ENCODE peak calls at places on chromosomes 7 and 10, in eight cellular contexts. U is HFF-Myc, M is AG04449, H is upper lobe of left lung, J is cardiac fibroblast, F is tibial nerve, A is GM12865, N is cardiac muscle cell. E is an unnamed sample.

GRCh38 chr7:127525866-127526456 is 59.4 kb downstream of the GCC1 start:
- DNase-seq in U (no peak), M (no peak), H (no peak), J (no peak), F (no peak), A (no peak), N (no peak), E (no peak)

GRCh38 chr10:58856508-58857240 is 319.8 kb upstream of the PHYHIPL start:
- DNase-seq in U (peak; percentile 68), M (peak; percentile 95), H (peak; percentile 62), J (peak; percentile 96), F (no peak), A (no peak), N (peak; percentile 68), E (peak; percentile 99)

GRCh38 chr7:8155836-8156235 is 106.1 kb downstream of the ICA1 start:
- DNase-seq in U (no peak), M (no peak), H (no peak), J (no peak), F (no peak), A (no peak), N (no peak), E (no peak)

GRCh38 chr7:22187691-22188348 is 169.1 kb downstream of the RAPGEF5 start:
- DNase-seq in U (no peak), M (no peak), H (no peak), J (no peak), F (no peak), A (no peak), N (no peak), E (no peak)

GRCh38 chr7:40156988-40157387 is 22.2 kb downstream of the SUGCT start:
- DNase-seq in U (no peak), M (no peak), H (no peak), J (no peak), F (no peak), A (no peak), N (no peak), E (no peak)

GRCh38 chr10:11687779-11688447 is 54.3 kb upstream of the ECHDC3 start:
- DNase-seq in U (no peak), M (no peak), H (no peak), J (no peak), F (no peak), A (no peak), N (no peak), E (no peak)

GRCh38 chr7:17939111-17939669 is 1.1 kb downstream of the SNX13 start:
- DNase-seq in U (no peak), M (no peak), H (no peak), J (peak; percentile 50), F (no peak), A (peak; percentile 10), N (no peak), E (peak; percentile 27)

GRCh38 chr10:118943253-118943652 is 86.3 kb upstream of the NANOS1 start:
- DNase-seq in U (no peak), M (no peak), H (no peak), J (no peak), F (no peak), A (no peak), N (no peak), E (no peak)

GRCh38 chr10:5252177-5253037 is 55.8 kb downstream of the AKR1C4 start:
- DNase-seq in U (no peak), M (no peak), H (no peak), J (peak; percentile 29), F (no peak), A (no peak), N (no peak), E (no peak)

DNA sequence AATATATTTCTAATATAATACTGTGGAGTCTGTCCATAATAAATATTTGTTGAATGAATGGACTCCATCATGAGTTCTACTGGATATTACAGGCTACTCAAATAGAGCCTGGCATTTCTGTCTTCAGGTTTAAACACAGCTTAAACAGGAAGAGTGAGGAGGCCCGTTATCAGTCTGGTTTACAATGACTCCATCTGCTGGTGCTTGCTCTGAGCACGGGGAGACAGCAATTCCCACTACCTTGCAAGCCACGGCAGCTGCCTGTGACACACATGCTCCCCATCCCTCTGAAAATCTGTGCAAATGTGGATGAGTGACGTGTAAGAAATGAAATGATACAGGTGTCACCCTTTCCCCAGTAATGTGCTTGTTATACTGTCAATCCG is 293.5 kb upstream of the IMMP2L start:
- DNase-seq in U (no peak), M (no peak), H (no peak), J (peak; percentile 63), F (no peak), A (no peak), N (peak; percentile 27), E (peak; percentile 13)
- TF ChIP-seq CTCF in U (peak; percentile 21), M (peak; percentile 49), H (no peak), J (peak; percentile 44), F (no peak), A (no peak), N (peak; percentile 38), E (peak; percentile 35)

DNA sequence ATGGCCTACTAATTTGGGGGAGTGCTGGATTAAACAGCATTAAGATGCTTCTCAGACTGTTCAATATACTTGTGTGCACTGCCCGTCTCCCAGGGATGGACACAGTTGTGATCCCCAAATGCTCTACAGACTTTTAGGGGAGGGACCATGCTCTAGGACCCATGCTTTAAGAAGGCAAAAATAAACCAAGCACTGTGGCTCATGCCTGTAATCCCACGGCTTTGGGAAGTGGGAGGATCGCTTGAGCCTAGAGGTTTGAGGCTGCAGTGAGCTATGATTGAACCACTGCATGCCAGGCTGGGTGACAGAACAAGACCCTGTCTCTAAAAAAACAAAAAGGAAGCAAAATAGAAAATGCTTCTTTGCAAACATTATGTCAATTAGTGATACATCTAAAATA is 102.6 kb downstream of the VOPP1 start:
- DNase-seq in U (no peak), M (no peak), H (no peak), J (no peak), F (no peak), A (no peak), N (no peak), E (no peak)
- H3K4me3 ChIP-seq in U (no peak overlapping the region), M (no peak overlapping the region), H (no peak overlapping the region), J (no peak overlapping the region), F (no peak overlapping the region), A (no peak overlapping the region), N (no peak overlapping the region), E (no peak overlapping the region)

DNA sequence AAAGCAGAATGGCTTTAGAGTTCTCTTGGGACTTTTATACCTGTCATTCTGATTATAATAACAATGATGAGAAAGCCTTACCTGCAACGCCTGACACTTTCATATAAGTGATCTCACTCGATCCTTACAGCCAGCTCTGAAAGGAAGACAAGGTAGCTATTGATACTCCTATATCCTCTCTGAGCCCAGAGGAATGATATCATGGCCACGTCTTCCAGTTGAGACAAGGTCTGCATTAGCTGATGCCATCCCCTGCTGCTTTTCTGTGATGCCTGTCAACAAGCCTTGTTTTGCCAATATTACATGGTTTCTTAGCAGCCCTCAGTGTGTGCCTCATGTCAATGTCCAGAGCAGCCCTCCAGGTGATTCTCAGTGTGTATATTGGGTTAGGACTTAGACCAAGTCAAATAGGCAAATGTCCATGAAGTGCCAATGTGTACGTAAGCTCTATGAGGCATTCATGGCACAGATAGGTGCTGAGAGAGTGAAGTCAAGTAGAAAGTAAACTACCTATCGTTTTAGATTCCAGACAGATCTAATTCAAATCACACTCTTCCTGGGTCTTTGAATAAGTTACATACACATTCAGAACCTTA is 405.9 kb downstream of the ADRA2A start:
- DNase-seq in U (no peak), M (no peak), H (no peak), J (no peak), F (no peak), A (no peak), N (no peak), E (no peak)
- TF ChIP-seq CTCF in U (no peak), M (no peak), H (no peak), J (no peak), F (no peak), A (no peak), N (no peak), E (no peak)

GRCh38 chr10:86955501-86956194 is 1.8 kb downstream of the MMRN2 start:
- DNase-seq in U (no peak), M (no peak), H (no peak), J (no peak), F (no peak), A (no peak), N (no peak), E (no peak)

GRCh38 chr10:86957471-86958108 is at the start of gene MMRN2:
- DNase-seq in U (no peak), M (no peak), H (no peak), J (peak; percentile 60), F (no peak), A (no peak), N (no peak), E (no peak)

GRCh38 chr10:86956195-86956840 is 1.1 kb downstream of the MMRN2 start:
- DNase-seq in U (no peak), M (no peak), H (no peak), J (no peak), F (no peak), A (no peak), N (no peak), E (no peak)

GRCh38 chr10:86958109-86958830 is at the start of gene SNCG:
- DNase-seq in U (no peak), M (no peak), H (no peak), J (peak; percentile 55), F (no peak), A (no peak), N (no peak), E (no peak)

DNA sequence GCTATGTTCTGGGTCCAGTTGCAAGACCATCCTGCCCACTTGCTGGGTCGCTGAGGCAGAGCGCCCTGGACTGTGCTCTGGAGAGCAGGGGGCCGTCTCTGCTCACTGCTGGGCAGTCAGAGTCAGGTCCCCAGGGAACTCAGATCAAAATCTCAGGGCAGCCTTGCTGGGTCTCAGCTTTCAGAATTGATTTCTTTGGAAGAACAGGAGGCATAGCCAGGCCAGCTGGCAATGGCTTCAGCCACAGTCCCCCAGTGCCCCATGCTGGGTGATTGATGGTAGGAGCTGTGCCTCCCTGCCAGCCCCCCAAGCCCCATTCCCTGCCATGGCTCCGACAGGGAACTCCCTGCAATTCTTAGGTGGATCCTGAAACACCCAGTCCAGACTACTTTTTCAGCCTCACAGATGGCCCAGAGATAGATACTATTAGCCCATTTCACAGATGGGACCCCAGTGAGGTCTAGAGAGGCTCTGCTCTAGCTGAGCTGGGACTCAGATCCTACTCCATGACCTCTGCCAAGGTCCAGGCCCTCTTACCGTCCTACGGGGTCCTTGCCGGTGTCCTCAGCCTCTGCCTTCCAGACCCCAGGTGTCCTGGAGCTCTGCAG is 470 bp downstream of the MMRN2 start:
- DNase-seq in U (no peak), M (no peak), H (no peak), J (no peak), F (no peak), A (no peak), N (no peak), E (no peak)
- H3K4me3 ChIP-seq in U (no peak overlapping the region), M (no peak overlapping the region), H (peak overlapping the region; percentile 47), J (no peak overlapping the region), F (no peak overlapping the region), A (no peak overlapping the region), N (no peak overlapping the region), E (no peak overlapping the region)

GRCh38 chr7:150378115-150378852 is 846 bp upstream of the ZNF775 start:
- DNase-seq in U (peak; percentile 79), M (no peak), H (peak; percentile 63), J (peak; percentile 83), F (no peak), A (peak; percentile 77), N (peak; percentile 68), E (peak; percentile 72)
- TF ChIP-seq CTCF in U (peak; percentile 11), M (peak; percentile 46), H (no peak), J (peak; percentile 20), F (no peak), A (peak; percentile 1), N (peak; percentile 43), E (peak; percentile 44)